ENCODE peak calls at places on chromosome 17, in five cellular contexts. I is trophoblast cell, E is tibial nerve, H is brain microvascular endothelial cell, W is left lung. K is an unnamed sample.

GRCh38 chr17:79023886-79024771 is at the start of gene C1QTNF1:
- DNase-seq in I (peak), H (no peak), E (peak), W (peak), K (no peak)

GRCh38 chr17:77258638-77259037 is 117.9 kb downstream of the SEC14L1 start:
- DNase-seq in W (no peak), H (no peak), E (no peak), I (no peak), K (no peak)

GRCh38 chr17:7739746-7740145 is 22.2 kb downstream of the DNAH2 start:
- DNase-seq in W (no peak), E (no peak), H (no peak), I (no peak), K (no peak)

GRCh38 chr17:12395733-12396354 is 269.8 kb upstream of the MYOCD start:
- DNase-seq in I (peak), W (no peak), H (peak), E (no peak), K (no peak)

GRCh38 chr17:72618018-72618509 is 474.4 kb downstream of the SLC39A11 start:
- DNase-seq in H (no peak), I (peak), W (no peak), E (no peak), K (no peak)

GRCh38 chr17:34760931-34761500 is 181.6 kb downstream of the TMEM132E start:
- DNase-seq in H (no peak), E (no peak), W (no peak), I (no peak), K (no peak)

GRCh38 chr17:27319536-27320221 is 25.8 kb downstream of the WSB1 start:
- DNase-seq in I (peak), E (no peak), W (no peak), H (no peak), K (peak)

GRCh38 chr17:45197108-45197507 is 24.6 kb upstream of the FMNL1 start:
- DNase-seq in E (no peak), H (no peak), W (no peak), I (no peak), K (no peak)

GRCh38 chr17:41631890-41632269 is 7.5 kb upstream of the KRT17 start:
- DNase-seq in H (no peak), I (no peak), E (no peak), W (peak), K (no peak)

GRCh38 chr17:73613947-73614655 is 30.1 kb downstream of the SDK2 start:
- DNase-seq in E (no peak), I (no peak), W (no peak), H (no peak), K (no peak)

GRCh38 chr17:75864448-75864871 is 9.3 kb upstream of the WBP2 start:
- DNase-seq in E (peak), I (no peak), H (peak), W (no peak), K (no peak)

GRCh38 chr17:82495844-82496528 is 23.5 kb upstream of the FOXK2 start:
- DNase-seq in E (no peak), H (no peak), I (peak), W (no peak), K (no peak)

GRCh38 chr17:73430165-73430680 is 118.4 kb upstream of the CDC42EP4 start:
- DNase-seq in E (no peak), H (no peak), I (no peak), W (no peak), K (no peak)

GRCh38 chr17:15945493-15946209 is 721 bp downstream of the ADORA2B start:
- DNase-seq in E (no peak), H (no peak), I (no peak), W (peak), K (no peak)

GRCh38 chr17:82050152-82050760 is 1.4 kb downstream of the RFNG start:
- DNase-seq in H (no peak), W (peak), E (no peak), I (no peak), K (no peak)

GRCh38 chr17:83095016-83095415 is 15.6 kb downstream of the METRNL start:
- DNase-seq in I (no peak), W (no peak), E (no peak), H (no peak), K (no peak)

GRCh38 chr17:50147841-50148225 is 2.6 kb downstream of the PPP1R9B start:
- DNase-seq in I (peak), W (peak), H (no peak), E (no peak), K (no peak)

GRCh38 chr17:10121971-10122707 is 76.3 kb downstream of the GAS7 start:
- DNase-seq in H (no peak), I (no peak), W (no peak), E (peak), K (no peak)

GRCh38 chr17:8189041-8189710 is 804 bp downstream of the BORCS6 start:
- DNase-seq in H (peak), I (peak), W (peak), E (no peak), K (no peak)

GRCh38 chr17:32586666-32587065 is 99.9 kb downstream of the CDK5R1 start:
- DNase-seq in E (no peak), H (peak), W (no peak), I (no peak), K (no peak)

GRCh38 chr17:81432873-81433451 is 37.7 kb downstream of the BAHCC1 start:
- DNase-seq in I (no peak), H (no peak), E (no peak), W (no peak), K (peak)

GRCh38 chr17:61296058-61296457 is 103.6 kb upstream of the TBX2 start:
- DNase-seq in I (peak), H (no peak), E (no peak), W (no peak), K (no peak)

GRCh38 chr17:49516190-49516589 is 21.1 kb downstream of the NGFR start:
- DNase-seq in I (no peak), E (no peak), H (no peak), W (no peak), K (no peak)

GRCh38 chr17:8057691-8058114 is 18.8 kb downstream of the ALOX15B start:
- DNase-seq in E (no peak), W (no peak), H (peak), I (peak), K (no peak)

GRCh38 chr17:13222931-13223330 is 205.1 kb upstream of the ELAC2 start:
- DNase-seq in I (peak), H (no peak), W (no peak), E (no peak), K (no peak)

GRCh38 chr17:37342589-37342988 is 33.2 kb upstream of the C17orf78 start:
- DNase-seq in E (no peak), I (no peak), W (no peak), H (no peak), K (no peak)

GRCh38 chr17:28507567-28508195 is 1.5 kb downstream of the FOXN1 start:
- DNase-seq in H (no peak), E (no peak), I (no peak), W (no peak), K (no peak)

DNA sequence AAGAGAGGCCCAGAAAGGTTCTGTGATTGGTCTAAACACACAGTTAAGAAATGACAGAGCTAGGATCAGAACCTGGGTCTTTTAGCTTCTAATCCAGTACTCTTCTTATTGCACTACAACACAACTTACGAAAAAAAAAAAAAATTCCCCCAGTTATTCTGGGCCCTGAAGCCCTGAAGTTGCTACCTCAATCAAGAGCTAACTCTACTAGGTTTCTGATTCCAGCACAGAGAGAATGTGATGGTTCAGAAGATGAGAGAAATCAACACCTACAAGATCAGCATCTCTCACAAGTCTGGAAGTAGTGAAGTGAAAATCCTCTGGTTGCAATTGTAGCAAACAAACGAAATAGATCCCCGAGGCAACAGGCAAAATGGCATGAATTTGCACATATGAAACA is 37.3 kb downstream of the GRB7 start:
- DNase-seq in E (no peak), H (no peak), I (no peak), W (no peak), K (no peak)
- H3K27ac ChIP-seq in E (no peak), H (no peak), I (no peak), W (no peak), K (no peak)

DNA sequence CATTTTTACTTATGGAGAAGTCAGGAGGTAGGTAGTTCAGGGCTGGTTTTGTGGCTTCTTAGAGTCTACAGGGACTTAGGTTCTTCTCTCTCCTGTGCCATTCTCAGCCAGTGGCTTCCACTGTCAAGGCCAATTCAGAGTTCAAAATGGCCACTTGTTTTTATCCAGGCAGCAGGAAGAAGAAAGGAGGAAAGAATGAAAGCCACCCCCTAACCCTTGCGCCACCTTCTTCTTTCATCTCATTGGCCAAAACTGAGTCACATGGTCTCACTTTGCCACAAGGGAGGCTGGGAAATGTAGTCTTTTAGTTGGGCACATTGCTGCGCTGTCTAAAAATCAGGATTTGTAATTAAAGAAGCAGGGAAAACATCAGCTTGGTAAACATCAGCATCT is 60.8 kb upstream of the MED9 start:
- DNase-seq in W (no peak), H (peak), E (no peak), I (peak), K (no peak)
- H3K27ac ChIP-seq in W (peak), H (peak), E (peak), I (no peak), K (peak)

DNA sequence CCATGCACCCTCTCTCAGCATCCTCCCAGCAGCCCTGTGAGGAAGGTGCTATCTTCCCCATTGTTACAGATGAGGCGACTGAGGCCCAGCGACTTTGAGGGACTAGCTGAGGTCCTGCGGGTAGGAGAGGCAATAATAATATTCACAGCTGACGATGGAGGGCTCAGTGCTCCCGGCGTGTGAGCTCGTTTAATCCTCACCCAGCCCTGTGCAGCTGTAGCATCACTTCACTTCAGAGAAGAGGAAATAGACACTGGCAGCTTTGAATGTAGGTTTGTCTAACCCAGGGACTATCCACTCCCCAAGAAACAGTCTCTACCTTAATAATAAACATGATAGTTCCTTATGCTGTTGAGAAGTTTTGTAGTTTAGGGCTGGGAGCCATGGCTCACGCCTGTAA is 21.6 kb downstream of the LASP1 start:
- DNase-seq in H (no peak), W (no peak), E (no peak), I (no peak), K (no peak)
- H3K27ac ChIP-seq in H (no peak), W (peak), E (peak), I (no peak), K (no peak)

DNA sequence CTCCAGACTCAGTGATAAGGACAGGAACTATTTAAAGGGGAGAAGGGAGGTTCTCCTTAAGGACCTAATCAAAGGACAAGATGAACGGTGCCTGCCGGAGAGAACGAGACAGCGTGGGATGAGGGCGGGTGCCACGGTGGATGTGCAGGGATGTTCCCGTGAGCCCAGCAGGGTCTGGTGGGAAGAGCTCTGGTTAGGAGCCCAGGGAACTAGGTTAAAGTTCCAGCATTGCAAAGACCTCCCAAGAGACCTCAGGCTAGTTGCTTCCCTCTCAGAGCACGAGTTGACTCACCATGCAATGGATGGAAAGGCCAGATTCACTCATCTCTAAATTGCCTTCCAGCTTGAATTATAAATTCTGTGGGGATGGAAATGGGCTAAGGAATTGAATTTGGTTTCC is 14.7 kb downstream of the CCR7 start:
- DNase-seq in I (no peak), W (no peak), E (no peak), H (peak), K (no peak)
- H3K27ac ChIP-seq in I (peak), W (no peak), E (peak), H (peak), K (no peak)